ENCODE peak calls at places on chromosomes 5 and 9, in ten cellular contexts. V is dorsolateral prefrontal cortex, K is mesendoderm, T is spleen, S is kidney, Z is right cardiac atrium, W is AG04450, H is PC-3, U is adrenal gland, Q is aorta. N is an unnamed sample.

GRCh38 chr9:87088192-87088591 is 140.9 kb upstream of the GAS1 start:
- DNase-seq in V (no peak), Q (no peak), Z (peak; percentile 31), S (no peak), T (no peak), W (no peak), H (no peak), U (no peak), K (no peak), N (no peak)

GRCh38 chr5:142881076-142881466 is 110.9 kb downstream of the ARHGAP26 start:
- DNase-seq in K (peak; percentile 95), S (no peak), V (no peak), U (peak; percentile 30), T (peak; percentile 78), W (peak; percentile 65), Q (no peak), H (no peak), Z (no peak), N (peak; percentile 75)

GRCh38 chr5:32714836-32715235 is 3.7 kb downstream of the NPR3 start:
- DNase-seq in S (no peak), T (no peak), K (no peak), W (no peak), Q (no peak), V (no peak), U (no peak), Z (no peak), H (peak; percentile 43), N (no peak)

GRCh38 chr5:154686490-154686889 is 68.7 kb upstream of the LARP1 start:
- DNase-seq in Z (no peak), U (no peak), K (peak; percentile 42), H (no peak), Q (no peak), S (no peak), T (no peak), V (no peak), W (no peak), N (no peak)

GRCh38 chr9:113990975-113991471 is 87.1 kb downstream of the AMBP start:
- DNase-seq in U (peak; percentile 45), H (no peak), Z (no peak), V (no peak), Q (no peak), T (peak; percentile 42), S (peak; percentile 70), K (no peak), W (no peak), N (peak; percentile 63)

GRCh38 chr5:875931-876330 is 16.7 kb downstream of the BRD9 start:
- DNase-seq in Q (no peak), K (no peak), Z (no peak), S (peak; percentile 59), W (no peak), H (no peak), V (no peak), T (peak; percentile 59), U (no peak), N (no peak)

GRCh38 chr5:75733767-75734166 is 16.5 kb upstream of the POC5 start:
- DNase-seq in V (no peak), S (no peak), U (no peak), H (no peak), W (no peak), T (no peak), Q (no peak), Z (no peak), K (no peak), N (no peak)

GRCh38 chr5:95843733-95844223 is 21.3 kb upstream of the GLRX start:
- DNase-seq in S (no peak), U (peak; percentile 59), W (no peak), H (no peak), Q (no peak), T (no peak), K (no peak), Z (peak; percentile 49), V (no peak), N (no peak)

GRCh38 chr5:77616920-77617319 is 21.6 kb downstream of the OTP start:
- DNase-seq in V (no peak), S (no peak), H (no peak), U (no peak), W (no peak), K (no peak), Q (no peak), Z (no peak), T (no peak), N (no peak)

GRCh38 chr5:371811-372555 is 50.5 kb downstream of the AHRR start:
- DNase-seq in V (no peak), S (peak; percentile 24), W (no peak), H (no peak), Q (peak; percentile 33), Z (no peak), K (no peak), T (peak; percentile 54), U (peak; percentile 6), N (peak; percentile 56)

DNA sequence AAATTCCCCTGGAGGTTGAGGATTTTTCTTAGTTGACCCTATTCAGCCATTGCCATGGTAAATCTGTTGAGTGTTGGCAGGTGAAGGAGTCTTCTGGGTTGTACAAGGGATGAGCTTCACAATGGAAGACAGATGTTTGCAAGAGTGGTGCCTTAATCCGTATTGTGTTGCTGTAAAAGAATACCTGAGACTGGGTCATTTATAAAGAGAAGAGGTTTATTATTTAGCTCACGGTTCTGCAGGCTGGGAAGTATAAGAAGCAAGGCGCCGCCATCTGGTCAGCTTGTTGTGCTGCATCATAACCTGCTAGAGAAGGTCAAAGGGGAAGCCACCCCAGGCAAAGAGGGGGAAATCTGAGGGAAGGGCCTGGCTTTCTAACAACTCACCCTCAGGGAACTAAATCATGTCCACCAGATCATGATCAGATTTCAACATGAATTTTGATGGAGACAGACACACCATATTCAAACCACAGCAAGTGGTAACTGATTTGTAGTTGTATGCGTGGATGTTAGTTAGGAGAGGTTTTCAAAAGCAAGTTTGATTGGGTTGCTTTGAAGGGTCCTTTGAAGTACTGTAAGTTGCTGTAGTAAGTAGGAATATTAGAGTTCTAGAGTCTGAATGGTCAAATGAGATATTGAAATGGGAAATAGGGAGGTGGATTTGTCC is 2.5 kb downstream of the TNPO1 start:
- DNase-seq in Q (peak; percentile 70), V (peak; percentile 63), K (peak; percentile 88), W (no peak), H (peak; percentile 61), T (peak; percentile 89), U (peak; percentile 54), S (no peak), Z (peak; percentile 43), N (no peak)
- H3K4me3 ChIP-seq in Q (no peak overlapping the region), V (peak overlapping the region; percentile 89), K (no peak overlapping the region), W (peak overlapping the region; percentile 74), H (peak overlapping the region; percentile 86), T (no peak overlapping the region), U (no peak overlapping the region), S (peak overlapping the region; percentile 18), Z (no peak overlapping the region), N (peak overlapping the region; percentile 95)

GRCh38 chr5:80054682-80055081 is 19.5 kb downstream of the THBS4 start:
- DNase-seq in U (no peak), W (no peak), V (no peak), T (no peak), H (peak; percentile 14), S (no peak), Q (no peak), K (no peak), Z (no peak), N (peak; percentile 16)
- H3K27ac ChIP-seq in U (no peak overlapping the region), W (no peak overlapping the region), V (no peak overlapping the region), T (no peak overlapping the region), H (no peak overlapping the region), S (no peak overlapping the region), Q (no peak overlapping the region), K (no peak overlapping the region), Z (no peak overlapping the region), N (no peak overlapping the region)

GRCh38 chr5:89117131-89117644 is 234.2 kb upstream of the MEF2C start:
- DNase-seq in V (no peak), H (peak; percentile 64), Q (no peak), U (no peak), W (no peak), S (no peak), Z (no peak), K (no peak), T (no peak), N (no peak)
- H3K4me3 ChIP-seq in V (no peak overlapping the region), H (no peak overlapping the region), Q (no peak overlapping the region), U (no peak overlapping the region), W (no peak overlapping the region), S (no peak overlapping the region), Z (no peak overlapping the region), K (no peak overlapping the region), T (no peak overlapping the region), N (no peak overlapping the region)

GRCh38 chr9:93300585-93301081 is 116.7 kb downstream of the WNK2 start:
- DNase-seq in U (peak; percentile 16), Q (peak; percentile 25), V (no peak), K (no peak), S (peak; percentile 65), H (no peak), T (peak; percentile 52), W (no peak), Z (no peak), N (peak; percentile 62)
- H3K27ac ChIP-seq in U (no peak overlapping the region), Q (no peak overlapping the region), V (no peak overlapping the region), K (no peak overlapping the region), S (no peak overlapping the region), H (no peak overlapping the region), T (no peak overlapping the region), W (no peak overlapping the region), Z (no peak overlapping the region), N (no peak overlapping the region)

DNA sequence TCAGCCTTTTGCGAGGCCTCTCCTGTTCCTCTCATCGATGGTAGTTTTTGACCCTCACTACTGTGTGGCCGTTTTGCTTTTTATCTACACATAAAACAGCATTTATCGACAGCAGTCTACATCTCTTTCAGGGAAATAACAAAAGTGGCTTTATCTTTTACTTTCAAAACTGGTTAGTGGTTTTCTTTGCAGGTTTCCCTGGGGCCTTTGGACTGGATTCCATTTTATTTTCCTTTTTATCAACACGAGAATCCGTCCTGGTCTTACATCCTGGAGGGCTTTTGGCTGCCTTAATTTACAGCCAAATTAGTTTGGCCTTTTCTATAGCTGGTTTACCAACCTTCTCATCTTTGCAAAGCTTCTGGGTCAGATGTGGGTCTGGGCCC is 775 bp upstream of the PKD2L2 start:
- DNase-seq in Q (no peak), V (no peak), U (no peak), K (no peak), T (no peak), H (no peak), Z (no peak), S (no peak), W (no peak), N (no peak)
- H3K4me3 ChIP-seq in Q (no peak overlapping the region), V (peak overlapping the region; percentile 68), U (peak overlapping the region; percentile 54), K (no peak overlapping the region), T (peak overlapping the region; percentile 40), H (peak overlapping the region; percentile 72), Z (peak overlapping the region; percentile 69), S (peak overlapping the region; percentile 81), W (no peak overlapping the region), N (peak overlapping the region; percentile 74)

DNA sequence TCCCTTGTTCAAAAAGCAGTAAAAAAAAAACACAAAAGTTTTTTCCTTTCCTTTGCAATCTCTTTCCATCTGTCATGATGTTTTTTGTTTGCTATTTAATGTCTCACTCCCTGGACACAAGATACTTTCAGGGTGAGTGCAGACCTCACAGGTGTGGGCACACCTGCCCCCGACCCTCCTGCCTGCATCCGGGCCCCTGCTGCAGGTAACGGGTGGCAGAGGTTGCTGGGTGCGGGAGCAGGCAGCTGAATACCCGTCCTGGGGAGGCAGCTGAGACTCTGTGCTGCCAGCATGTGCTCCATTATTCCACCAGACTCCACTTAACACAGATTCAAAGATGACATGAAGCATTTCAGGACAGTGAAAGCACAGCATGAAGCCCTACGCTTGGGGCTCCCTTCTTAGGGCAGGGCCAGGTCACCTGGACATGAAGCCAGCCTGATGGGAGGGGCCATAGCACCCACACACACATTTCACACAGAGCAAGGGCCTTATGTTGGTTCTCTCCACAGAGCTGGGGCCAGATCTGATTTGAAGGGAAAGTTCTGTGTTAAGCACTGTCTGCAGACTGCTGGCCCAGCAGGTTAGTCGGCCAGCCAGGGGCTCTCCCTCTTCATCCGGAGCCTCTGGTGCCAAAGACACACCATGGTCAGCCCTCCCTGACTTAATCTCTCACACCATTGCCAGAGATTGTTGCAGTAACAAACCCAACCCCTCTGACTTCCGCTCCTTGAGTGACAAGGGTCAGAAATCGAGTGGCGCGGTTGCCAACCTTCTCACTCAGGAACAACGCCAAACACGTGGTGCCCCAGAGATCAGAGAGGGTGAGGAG is 13.0 kb downstream of the NEK6 start:
- DNase-seq in T (no peak), W (no peak), U (no peak), K (no peak), H (no peak), Z (peak; percentile 74), S (no peak), Q (peak; percentile 86), V (no peak), N (no peak)
- H3K27ac ChIP-seq in T (peak overlapping the region; percentile 73), W (peak overlapping the region; percentile 2), U (no peak overlapping the region), K (no peak overlapping the region), H (no peak overlapping the region), Z (peak overlapping the region; percentile 32), S (no peak overlapping the region), Q (no peak overlapping the region), V (peak overlapping the region; percentile 70), N (peak overlapping the region; percentile 41)

N was measured in coronary artery.